ENCODE peak calls at places on chromosomes 4 and X, in five cellular contexts. U is fibroblast of villous mesenchyme, P is GM06990, S is brain microvascular endothelial cell, N is bronchial epithelial cell. H is an unnamed sample.

GRCh38 chr4:94558392-94558920 is 106.7 kb downstream of the PDLIM5 start:
- DNase-seq in U (no peak), P (no peak), S (no peak), N (peak; percentile 43), H (no peak)

GRCh38 chr4:169677150-169677732 is 56.9 kb downstream of the CLCN3 start:
- DNase-seq in U (no peak), P (no peak), S (no peak), N (no peak), H (no peak)

GRCh38 chr4:40316782-40317635 is 18.1 kb upstream of the CHRNA9 start:
- DNase-seq in U (peak; percentile 94), P (peak; percentile 59), S (peak; percentile 83), N (peak; percentile 97), H (peak; percentile 97)

GRCh38 chr4:15037923-15038541 is 35.8 kb downstream of the CPEB2 start:
- DNase-seq in U (no peak), P (no peak), S (no peak), N (no peak), H (no peak)

GRCh38 chr4:25378130-25378743 is 1.2 kb downstream of the ANAPC4 start:
- DNase-seq in U (no peak), P (no peak), S (no peak), N (no peak), H (no peak)

GRCh38 chrX:148500428-148501120 is at the start of gene AFF2:
- DNase-seq in U (no peak), P (peak; percentile 13), S (peak; percentile 4), N (no peak), H (peak; percentile 30)

GRCh38 chr4:122715221-122715620 is 17.3 kb upstream of the BBS12 start:
- DNase-seq in U (no peak), P (no peak), S (no peak), N (no peak), H (no peak)

GRCh38 chrX:83509246-83509801 is 1.2 kb downstream of the POU3F4 start:
- DNase-seq in U (no peak), P (no peak), S (no peak), N (no peak), H (no peak)

GRCh38 chr4:5772528-5773270 is 61.7 kb downstream of the EVC start:
- DNase-seq in U (no peak), P (no peak), S (no peak), N (no peak), H (no peak)

GRCh38 chr4:164866817-164867490 is 10.0 kb upstream of the APELA start:
- DNase-seq in U (no peak), P (no peak), S (no peak), N (no peak), H (no peak)

GRCh38 chr4:154366956-154367355 is 124.6 kb downstream of the DCHS2 start:
- DNase-seq in U (no peak), P (no peak), S (no peak), N (no peak), H (no peak)

GRCh38 chr4:164613761-164614277 is 140.1 kb upstream of the SMIM31 start:
- DNase-seq in U (no peak), P (no peak), S (no peak), N (peak; percentile 48), H (no peak)

GRCh38 chr4:17168571-17168970 is 270.1 kb upstream of the LDB2 start:
- DNase-seq in U (peak; percentile 77), P (no peak), S (peak; percentile 84), N (no peak), H (peak; percentile 73)

GRCh38 chr4:53557601-53558000 is 33.7 kb downstream of the LNX1 start:
- DNase-seq in U (no peak), P (no peak), S (no peak), N (no peak), H (no peak)

GRCh38 chr4:132299866-132300265 is 849.2 kb upstream of the PCDH10 start:
- DNase-seq in U (peak; percentile 1), P (no peak), S (no peak), N (no peak), H (no peak)

GRCh38 chr4:1205641-1206298 is 33.4 kb upstream of the SPON2 start:
- DNase-seq in U (no peak), P (no peak), S (no peak), N (no peak), H (no peak)

GRCh38 chr4:102511830-102512605 is 10.9 kb downstream of the NFKB1 start:
- DNase-seq in U (no peak), P (no peak), S (no peak), N (peak; percentile 48), H (no peak)

GRCh38 chr4:98945297-98945850 is 16.4 kb upstream of the EIF4E start:
- DNase-seq in U (no peak), P (no peak), S (peak; percentile 48), N (peak; percentile 62), H (no peak)

GRCh38 chrX:24426340-24426913 is 38.7 kb upstream of the PDK3 start:
- DNase-seq in U (peak; percentile 2), P (no peak), S (no peak), N (peak; percentile 94), H (no peak)
- H3K4me3 ChIP-seq in U (no peak overlapping the region), P (no peak overlapping the region), S (no peak overlapping the region), N (no peak overlapping the region), H (no peak overlapping the region)

GRCh38 chr4:150581611-150582010 is 340 bp upstream of the MAB21L2 start:
- DNase-seq in U (no peak), P (no peak), S (peak; percentile 82), N (no peak), H (peak; percentile 96)

GRCh38 chr4:150582881-150583286 is 933 bp downstream of the MAB21L2 start:
- DNase-seq in U (no peak), P (no peak), S (peak; percentile 24), N (no peak), H (peak; percentile 76)

GRCh38 chr4:150582101-150582565 is at the start of gene MAB21L2:
- DNase-seq in U (no peak), P (no peak), S (no peak), N (no peak), H (peak; percentile 80)

GRCh38 chr4:150584198-150584593 is 2.2 kb downstream of the MAB21L2 start:
- DNase-seq in U (no peak), P (no peak), S (no peak), N (no peak), H (no peak)

GRCh38 chr4:150583287-150584197 is 1.6 kb downstream of the MAB21L2 start:
- DNase-seq in U (no peak), P (peak; percentile 8), S (peak; percentile 28), N (no peak), H (peak; percentile 66)
- H3K4me3 ChIP-seq in U (peak overlapping the region; percentile 50), P (no peak overlapping the region), S (peak overlapping the region; percentile 75), N (no peak overlapping the region), H (peak overlapping the region; percentile 23)

DNA sequence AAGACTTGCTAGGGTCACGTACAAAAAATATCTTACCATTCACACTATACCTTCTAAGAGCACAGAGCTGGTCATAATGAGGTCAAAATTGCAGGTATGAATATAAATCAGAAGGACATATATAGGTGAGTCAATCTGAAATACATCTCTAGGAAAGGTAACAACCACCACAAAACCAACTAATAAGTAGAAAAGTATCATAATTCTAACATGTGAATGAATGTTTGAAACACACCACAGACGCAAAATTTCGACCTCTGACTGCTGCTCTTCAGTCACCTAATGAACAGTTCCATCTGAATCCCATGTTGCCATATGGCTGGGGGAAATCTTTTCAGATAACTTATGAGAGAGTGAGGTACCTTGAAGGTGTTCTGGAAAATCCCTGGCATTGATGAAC is 22.1 kb downstream of the STAP1 start:
- DNase-seq in U (no peak), P (peak; percentile 29), S (no peak), N (no peak), H (no peak)
- H3K4me3 ChIP-seq in U (no peak overlapping the region), P (no peak overlapping the region), S (no peak overlapping the region), N (no peak overlapping the region), H (no peak overlapping the region)

GRCh38 chr4:184806246-184806550 is 19.6 kb downstream of the ACSL1 start:
- DNase-seq in U (no peak), P (no peak), S (no peak), N (no peak), H (no peak)
- H3K4me3 ChIP-seq in U (no peak overlapping the region), P (no peak overlapping the region), S (no peak overlapping the region), N (no peak overlapping the region), H (no peak overlapping the region)

GRCh38 chrX:129961180-129962083 is 21.0 kb upstream of the BCORL1 start:
- DNase-seq in U (no peak), P (peak; percentile 81), S (peak; percentile 10), N (peak; percentile 37), H (peak; percentile 35)
- H3K4me3 ChIP-seq in U (no peak overlapping the region), P (peak overlapping the region; percentile 19), S (no peak overlapping the region), N (no peak overlapping the region), H (no peak overlapping the region)

H was measured in mesenchymal stem cell.